ENCODE peak calls at places on chromosomes 16 and 17, in four cellular contexts. R, K, A and U are unnamed samples.

GRCh38 chr17:78687944-78688343 is 94.1 kb downstream of the CYTH1 start:
- DNase-seq in R (no peak), K (no peak), A (no peak), U (no peak)

GRCh38 chr17:18181358-18181757 is 2.3 kb upstream of the ALKBH5 start:
- DNase-seq in R (no peak), K (peak), A (no peak), U (no peak)

GRCh38 chr17:78541488-78542237 is 35.5 kb downstream of the DNAH17 start:
- DNase-seq in R (no peak), K (no peak), A (no peak), U (no peak)

GRCh38 chr17:77802811-77803220 is 155.7 kb upstream of the TNRC6C start:
- DNase-seq in R (peak), K (peak), A (peak), U (no peak)

GRCh38 chr17:50833396-50834125 is 1.8 kb upstream of the WFIKKN2 start:
- DNase-seq in R (no peak), K (no peak), A (no peak), U (no peak)

GRCh38 chr17:72477529-72477928 is 356.7 kb downstream of the SOX9 start:
- DNase-seq in R (no peak), K (no peak), A (peak), U (no peak)

GRCh38 chr17:46115687-46116086 is 77.5 kb downstream of the KANSL1 start:
- DNase-seq in R (no peak), K (peak), A (no peak), U (no peak)

GRCh38 chr17:40437095-40437732 is 6.0 kb upstream of the IGFBP4 start:
- DNase-seq in R (no peak), K (peak), A (no peak), U (no peak)

GRCh38 chr16:35197656-35198055 is 1738.2 kb downstream of the TP53TG3F start:
- DNase-seq in R (no peak), K (no peak), A (no peak), U (no peak)

GRCh38 chr17:34318474-34318873 is 761 bp upstream of the CCL8 start:
- DNase-seq in R (no peak), K (no peak), A (no peak), U (no peak)

GRCh38 chr16:2799852-2800226 is 1.6 kb downstream of the PRSS41 start:
- DNase-seq in R (no peak), K (peak), A (no peak), U (no peak)

GRCh38 chr17:50917418-50917743 is 51.2 kb upstream of the TOB1 start:
- DNase-seq in R (no peak), K (no peak), A (no peak), U (no peak)

GRCh38 chr16:13839577-13839976 is 80.4 kb upstream of the ERCC4 start:
- DNase-seq in R (no peak), K (no peak), A (no peak), U (no peak)

GRCh38 chr16:83940630-83941378 is 12.2 kb upstream of the OSGIN1 start:
- DNase-seq in R (no peak), K (no peak), A (no peak), U (no peak)

GRCh38 chr17:20074489-20074888 is 65.3 kb downstream of the SPECC1 start:
- DNase-seq in R (no peak), K (no peak), A (no peak), U (no peak)

GRCh38 chr16:77749415-77749814 is 27.1 kb downstream of the NUDT7 start:
- DNase-seq in R (no peak), K (no peak), A (no peak), U (no peak)

GRCh38 chr17:49494937-49495841 is at the start of gene NGFR:
- DNase-seq in R (no peak), K (peak), A (peak), U (no peak)

GRCh38 chr17:66975614-66976378 is 11.3 kb downstream of the CACNG4 start:
- DNase-seq in R (no peak), K (no peak), A (no peak), U (no peak)

GRCh38 chr17:78889525-78889924 is 13.5 kb downstream of the CEP295NL start:
- DNase-seq in R (no peak), K (no peak), A (no peak), U (no peak)

GRCh38 chr17:1275962-1276736 is 3.3 kb upstream of the TRARG1 start:
- DNase-seq in R (peak), K (peak), A (peak), U (no peak)

GRCh38 chr17:61770043-61770442 is 93.3 kb downstream of the BRIP1 start:
- DNase-seq in R (no peak), K (peak), A (no peak), U (no peak)

GRCh38 chr17:8210761-8211458 is 535 bp upstream of the AURKB start:
- DNase-seq in R (no peak), K (no peak), A (no peak), U (no peak)

GRCh38 chr17:80474231-80474932 is 2.0 kb downstream of the NPTX1 start:
- DNase-seq in R (no peak), K (peak), A (no peak), U (no peak)

DNA sequence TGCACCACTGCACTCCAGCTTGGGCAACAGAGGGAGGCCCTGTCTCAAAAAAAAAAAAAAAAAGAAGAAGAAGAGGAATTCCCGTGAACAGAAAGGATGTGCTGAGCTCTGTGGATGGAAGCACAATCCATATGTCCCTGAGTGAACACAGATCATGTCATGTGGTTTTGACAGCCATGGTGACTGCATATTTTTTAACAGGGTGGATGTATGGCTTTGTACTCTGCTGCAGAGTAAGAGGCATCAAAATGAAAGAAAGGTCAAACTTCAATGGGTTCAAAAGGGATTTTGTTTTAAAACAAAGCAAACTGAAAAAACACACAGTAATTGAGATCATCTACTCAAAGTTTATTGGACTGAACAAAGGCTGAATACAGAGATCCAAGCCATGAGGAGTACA is 31.5 kb downstream of the MXRA7 start:
- DNase-seq in R (no peak), K (no peak), A (no peak), U (no peak)
- H3K27ac ChIP-seq in R (no peak), K (no peak), A (no peak), U (no peak)

GRCh38 chr16:54242199-54242598 is 44.4 kb downstream of the IRX3 start:
- DNase-seq in R (no peak), K (no peak), A (no peak), U (no peak)
- TF ChIP-seq CTCF in R (no peak), K (no peak), A (no peak), U (no peak)

GRCh38 chr16:4231367-4231766 is 10.5 kb downstream of the SRL start:
- DNase-seq in R (no peak), K (no peak), A (no peak), U (no peak)

GRCh38 chr16:4227040-4227332 is 14.9 kb downstream of the SRL start:
- DNase-seq in R (no peak), K (no peak), A (no peak), U (no peak)

GRCh38 chr16:4231886-4232285 is 10.0 kb downstream of the SRL start:
- DNase-seq in R (no peak), K (no peak), A (no peak), U (no peak)

GRCh38 chr16:4225075-4225474 is 16.8 kb downstream of the SRL start:
- DNase-seq in R (no peak), K (no peak), A (no peak), U (no peak)

GRCh38 chr16:4226251-4227039 is 15.4 kb downstream of the SRL start:
- DNase-seq in R (no peak), K (no peak), A (no peak), U (no peak)
- H3K27ac ChIP-seq in R (no peak), K (no peak), A (no peak), U (no peak)

DNA sequence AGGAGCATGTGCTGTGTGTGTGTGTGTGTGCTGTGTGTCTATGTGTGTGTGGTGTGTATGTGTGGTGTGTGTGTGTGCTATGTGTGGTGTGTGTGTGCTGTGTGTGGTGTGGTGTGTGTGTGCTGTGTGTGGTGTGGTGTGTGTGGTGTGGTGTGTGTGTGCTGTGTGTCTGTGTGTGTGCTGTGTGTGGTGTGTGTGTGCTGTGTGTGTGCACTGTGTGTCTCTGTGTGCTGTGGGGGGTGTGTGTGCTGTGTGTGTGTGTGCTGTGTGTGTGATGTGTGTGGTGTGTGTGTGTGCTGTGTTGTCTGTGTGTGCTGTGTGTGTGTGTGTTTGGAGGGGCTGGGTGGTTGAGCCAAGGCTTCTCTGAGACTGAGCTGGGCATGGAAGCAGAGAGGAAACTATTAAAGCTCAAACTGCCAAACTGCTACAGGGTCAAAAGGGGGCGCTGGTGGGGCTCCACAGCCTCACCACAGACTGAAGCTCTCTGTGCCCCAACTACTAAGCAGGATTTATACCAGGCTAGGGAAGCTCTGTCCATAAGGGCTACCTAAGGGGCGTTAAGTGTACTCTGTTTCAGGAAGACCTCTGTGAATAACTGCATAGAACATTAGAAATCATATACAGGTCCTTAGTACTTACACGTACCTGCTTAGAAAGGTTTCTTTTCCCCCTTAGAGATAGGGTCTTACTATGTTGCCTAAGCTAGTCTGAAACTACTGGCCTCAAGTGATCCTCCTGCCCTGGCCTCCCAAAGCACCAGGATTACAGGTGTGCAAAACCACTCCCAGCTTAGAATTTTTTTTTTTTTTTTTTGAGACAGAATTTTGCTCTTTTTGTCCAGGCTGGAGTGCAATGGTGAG is 27.8 kb upstream of the GHDC start:
- DNase-seq in R (no peak), K (peak), A (no peak), U (no peak)
- TF ChIP-seq CTCF in R (no peak), K (peak), A (no peak), U (no peak)